ENCODE peak calls at places on chromosomes 16 and 17, in four cellular contexts. One of them, this sample, is unnamed.

GRCh38 chr17:65759532-65759931 is 198.1 kb upstream of the AXIN2 start:
- DNase-seq in naive thymus-derived CD4-positive, alpha-beta T cell: no peak
- DNase-seq in HCEC 1CT: no peak
- DNase-seq in activated T-cell treated with anti-CD3 and anti-CD28 coated beads, Interleukin-2, amount 50 U/mL, for 48 hours: no peak
- DNase-seq in this sample: no peak

GRCh38 chr16:49590166-49590871 is 216.7 kb downstream of the C16orf78 start:
- DNase-seq in naive thymus-derived CD4-positive, alpha-beta T cell: no peak
- DNase-seq in HCEC 1CT: no peak
- DNase-seq in activated T-cell treated with anti-CD3 and anti-CD28 coated beads, Interleukin-2, amount 50 U/mL, for 48 hours: no peak
- DNase-seq in this sample: no peak

GRCh38 chr17:38707678-38708351 is 2.7 kb downstream of the MLLT6 start:
- DNase-seq in naive thymus-derived CD4-positive, alpha-beta T cell: no peak
- DNase-seq in HCEC 1CT: no peak
- DNase-seq in activated T-cell treated with anti-CD3 and anti-CD28 coated beads, Interleukin-2, amount 50 U/mL, for 48 hours: no peak
- DNase-seq in this sample: no peak

GRCh38 chr16:11163761-11164261 is 92.2 kb downstream of the SOCS1 start:
- DNase-seq in naive thymus-derived CD4-positive, alpha-beta T cell: no peak
- DNase-seq in HCEC 1CT: no peak
- DNase-seq in activated T-cell treated with anti-CD3 and anti-CD28 coated beads, Interleukin-2, amount 50 U/mL, for 48 hours: no peak
- DNase-seq in this sample: no peak

GRCh38 chr16:24728891-24729242 is 584 bp upstream of the TNRC6A start:
- DNase-seq in naive thymus-derived CD4-positive, alpha-beta T cell: no peak
- DNase-seq in HCEC 1CT: no peak
- DNase-seq in activated T-cell treated with anti-CD3 and anti-CD28 coated beads, Interleukin-2, amount 50 U/mL, for 48 hours: no peak
- DNase-seq in this sample: no peak

GRCh38 chr17:73722163-73722562 is 77.9 kb upstream of the SDK2 start:
- DNase-seq in naive thymus-derived CD4-positive, alpha-beta T cell: peak
- DNase-seq in HCEC 1CT: no peak
- DNase-seq in activated T-cell treated with anti-CD3 and anti-CD28 coated beads, Interleukin-2, amount 50 U/mL, for 48 hours: peak
- DNase-seq in this sample: no peak

GRCh38 chr16:68426355-68426652 is 22.0 kb downstream of the SMPD3 start:
- DNase-seq in naive thymus-derived CD4-positive, alpha-beta T cell: no peak
- DNase-seq in HCEC 1CT: no peak
- DNase-seq in activated T-cell treated with anti-CD3 and anti-CD28 coated beads, Interleukin-2, amount 50 U/mL, for 48 hours: no peak
- DNase-seq in this sample: peak

GRCh38 chr17:49664706-49665211 is 13.1 kb downstream of the SPOP start:
- DNase-seq in naive thymus-derived CD4-positive, alpha-beta T cell: no peak
- DNase-seq in HCEC 1CT: no peak
- DNase-seq in activated T-cell treated with anti-CD3 and anti-CD28 coated beads, Interleukin-2, amount 50 U/mL, for 48 hours: no peak
- DNase-seq in this sample: no peak

GRCh38 chr17:9321862-9322261 is 253.8 kb downstream of the STX8 start:
- DNase-seq in naive thymus-derived CD4-positive, alpha-beta T cell: no peak
- DNase-seq in HCEC 1CT: no peak
- DNase-seq in activated T-cell treated with anti-CD3 and anti-CD28 coated beads, Interleukin-2, amount 50 U/mL, for 48 hours: no peak
- DNase-seq in this sample: no peak

GRCh38 chr16:10877472-10877946 is 507 bp downstream of the CIITA start:
- DNase-seq in naive thymus-derived CD4-positive, alpha-beta T cell: no peak
- DNase-seq in HCEC 1CT: no peak
- DNase-seq in activated T-cell treated with anti-CD3 and anti-CD28 coated beads, Interleukin-2, amount 50 U/mL, for 48 hours: no peak
- DNase-seq in this sample: no peak

GRCh38 chr17:30600062-30600829 is 123.0 kb downstream of the GOSR1 start:
- DNase-seq in naive thymus-derived CD4-positive, alpha-beta T cell: peak
- DNase-seq in HCEC 1CT: peak
- DNase-seq in activated T-cell treated with anti-CD3 and anti-CD28 coated beads, Interleukin-2, amount 50 U/mL, for 48 hours: peak
- DNase-seq in this sample: peak

GRCh38 chr17:4648741-4649140 is 7.3 kb upstream of the ALOX15 start:
- DNase-seq in naive thymus-derived CD4-positive, alpha-beta T cell: no peak
- DNase-seq in HCEC 1CT: no peak
- DNase-seq in activated T-cell treated with anti-CD3 and anti-CD28 coated beads, Interleukin-2, amount 50 U/mL, for 48 hours: no peak
- DNase-seq in this sample: no peak

GRCh38 chr16:70478169-70478568 is 23.8 kb downstream of the FCSK start:
- DNase-seq in naive thymus-derived CD4-positive, alpha-beta T cell: no peak
- DNase-seq in HCEC 1CT: no peak
- DNase-seq in activated T-cell treated with anti-CD3 and anti-CD28 coated beads, Interleukin-2, amount 50 U/mL, for 48 hours: no peak
- DNase-seq in this sample: no peak

GRCh38 chr16:89230210-89230609 is 12.7 kb downstream of the ZNF778 start:
- DNase-seq in naive thymus-derived CD4-positive, alpha-beta T cell: no peak
- DNase-seq in HCEC 1CT: no peak
- DNase-seq in activated T-cell treated with anti-CD3 and anti-CD28 coated beads, Interleukin-2, amount 50 U/mL, for 48 hours: no peak
- DNase-seq in this sample: no peak

GRCh38 chr17:17944743-17945142 is 27.5 kb downstream of the TOM1L2 start:
- DNase-seq in naive thymus-derived CD4-positive, alpha-beta T cell: no peak
- DNase-seq in HCEC 1CT: no peak
- DNase-seq in activated T-cell treated with anti-CD3 and anti-CD28 coated beads, Interleukin-2, amount 50 U/mL, for 48 hours: no peak
- DNase-seq in this sample: no peak

GRCh38 chr16:57530531-57531252 is 5.7 kb downstream of the CCDC102A start:
- DNase-seq in naive thymus-derived CD4-positive, alpha-beta T cell: no peak
- DNase-seq in HCEC 1CT: no peak
- DNase-seq in activated T-cell treated with anti-CD3 and anti-CD28 coated beads, Interleukin-2, amount 50 U/mL, for 48 hours: no peak
- DNase-seq in this sample: no peak

GRCh38 chr16:5751216-5751615 is 653.6 kb upstream of the EEF2KMT start:
- DNase-seq in naive thymus-derived CD4-positive, alpha-beta T cell: no peak
- DNase-seq in HCEC 1CT: no peak
- DNase-seq in activated T-cell treated with anti-CD3 and anti-CD28 coated beads, Interleukin-2, amount 50 U/mL, for 48 hours: no peak
- DNase-seq in this sample: no peak

GRCh38 chr17:17535957-17536356 is 39.8 kb upstream of the RASD1 start:
- DNase-seq in naive thymus-derived CD4-positive, alpha-beta T cell: no peak
- DNase-seq in HCEC 1CT: no peak
- DNase-seq in activated T-cell treated with anti-CD3 and anti-CD28 coated beads, Interleukin-2, amount 50 U/mL, for 48 hours: no peak
- DNase-seq in this sample: peak

GRCh38 chr16:4212934-4213296 is 29.0 kb downstream of the SRL start:
- DNase-seq in naive thymus-derived CD4-positive, alpha-beta T cell: no peak
- DNase-seq in HCEC 1CT: peak
- DNase-seq in activated T-cell treated with anti-CD3 and anti-CD28 coated beads, Interleukin-2, amount 50 U/mL, for 48 hours: no peak
- DNase-seq in this sample: peak

GRCh38 chr17:47368262-47368661 is 44.5 kb downstream of the EFCAB13 start:
- DNase-seq in naive thymus-derived CD4-positive, alpha-beta T cell: no peak
- DNase-seq in HCEC 1CT: no peak
- DNase-seq in activated T-cell treated with anti-CD3 and anti-CD28 coated beads, Interleukin-2, amount 50 U/mL, for 48 hours: no peak
- DNase-seq in this sample: no peak

GRCh38 chr16:80433617-80434016 is 107.2 kb upstream of the DYNLRB2 start:
- DNase-seq in naive thymus-derived CD4-positive, alpha-beta T cell: no peak
- DNase-seq in HCEC 1CT: no peak
- DNase-seq in activated T-cell treated with anti-CD3 and anti-CD28 coated beads, Interleukin-2, amount 50 U/mL, for 48 hours: no peak
- DNase-seq in this sample: no peak

GRCh38 chr16:74448990-74449389 is 27.7 kb upstream of the CLEC18B start:
- DNase-seq in naive thymus-derived CD4-positive, alpha-beta T cell: no peak
- DNase-seq in HCEC 1CT: peak
- DNase-seq in activated T-cell treated with anti-CD3 and anti-CD28 coated beads, Interleukin-2, amount 50 U/mL, for 48 hours: no peak
- DNase-seq in this sample: peak

GRCh38 chr16:14497245-14498082 is 132.6 kb downstream of the PARN start:
- DNase-seq in naive thymus-derived CD4-positive, alpha-beta T cell: no peak
- DNase-seq in HCEC 1CT: no peak
- DNase-seq in activated T-cell treated with anti-CD3 and anti-CD28 coated beads, Interleukin-2, amount 50 U/mL, for 48 hours: no peak
- DNase-seq in this sample: no peak

GRCh38 chr17:52027620-52028019 is 130.9 kb downstream of the CA10 start:
- DNase-seq in naive thymus-derived CD4-positive, alpha-beta T cell: no peak
- DNase-seq in HCEC 1CT: peak
- DNase-seq in activated T-cell treated with anti-CD3 and anti-CD28 coated beads, Interleukin-2, amount 50 U/mL, for 48 hours: no peak
- DNase-seq in this sample: peak

GRCh38 chr16:75789237-75789636 is 62.9 kb upstream of the CPHXL start:
- DNase-seq in naive thymus-derived CD4-positive, alpha-beta T cell: peak
- DNase-seq in HCEC 1CT: peak
- DNase-seq in activated T-cell treated with anti-CD3 and anti-CD28 coated beads, Interleukin-2, amount 50 U/mL, for 48 hours: no peak
- DNase-seq in this sample: peak

GRCh38 chr17:76822184-76822778 is 45.9 kb upstream of the MGAT5B start:
- DNase-seq in naive thymus-derived CD4-positive, alpha-beta T cell: no peak
- DNase-seq in HCEC 1CT: no peak
- DNase-seq in activated T-cell treated with anti-CD3 and anti-CD28 coated beads, Interleukin-2, amount 50 U/mL, for 48 hours: no peak
- DNase-seq in this sample: no peak

GRCh38 chr16:88768041-88768876 is 16.8 kb downstream of the PIEZO1 start:
- DNase-seq in naive thymus-derived CD4-positive, alpha-beta T cell: no peak
- DNase-seq in HCEC 1CT: peak
- DNase-seq in activated T-cell treated with anti-CD3 and anti-CD28 coated beads, Interleukin-2, amount 50 U/mL, for 48 hours: no peak
- DNase-seq in this sample: peak

GRCh38 chr17:9225305-9226101 is 204.2 kb downstream of the NTN1 start:
- DNase-seq in naive thymus-derived CD4-positive, alpha-beta T cell: no peak
- DNase-seq in HCEC 1CT: no peak
- DNase-seq in activated T-cell treated with anti-CD3 and anti-CD28 coated beads, Interleukin-2, amount 50 U/mL, for 48 hours: no peak
- DNase-seq in this sample: no peak

GRCh38 chr17:4476512-4477070 is 22.1 kb upstream of the SPNS2 start:
- DNase-seq in naive thymus-derived CD4-positive, alpha-beta T cell: no peak
- DNase-seq in HCEC 1CT: no peak
- DNase-seq in activated T-cell treated with anti-CD3 and anti-CD28 coated beads, Interleukin-2, amount 50 U/mL, for 48 hours: no peak
- DNase-seq in this sample: no peak

GRCh38 chr16:57462978-57463362 is 491 bp downstream of the POLR2C start:
- DNase-seq in naive thymus-derived CD4-positive, alpha-beta T cell: no peak
- DNase-seq in HCEC 1CT: no peak
- DNase-seq in activated T-cell treated with anti-CD3 and anti-CD28 coated beads, Interleukin-2, amount 50 U/mL, for 48 hours: no peak
- DNase-seq in this sample: peak

GRCh38 chr16:10966129-10966528 is 21.8 kb downstream of the CLEC16A start:
- DNase-seq in naive thymus-derived CD4-positive, alpha-beta T cell: no peak
- DNase-seq in HCEC 1CT: no peak
- DNase-seq in activated T-cell treated with anti-CD3 and anti-CD28 coated beads, Interleukin-2, amount 50 U/mL, for 48 hours: no peak
- DNase-seq in this sample: no peak

GRCh38 chr17:80151333-80151732 is 4.4 kb upstream of the EIF4A3 start:
- DNase-seq in naive thymus-derived CD4-positive, alpha-beta T cell: no peak
- DNase-seq in HCEC 1CT: peak
- DNase-seq in activated T-cell treated with anti-CD3 and anti-CD28 coated beads, Interleukin-2, amount 50 U/mL, for 48 hours: no peak
- DNase-seq in this sample: peak

GRCh38 chr17:80365983-80366382 is 49.0 kb upstream of the ENDOV start:
- DNase-seq in naive thymus-derived CD4-positive, alpha-beta T cell: no peak
- DNase-seq in HCEC 1CT: no peak
- DNase-seq in activated T-cell treated with anti-CD3 and anti-CD28 coated beads, Interleukin-2, amount 50 U/mL, for 48 hours: no peak
- DNase-seq in this sample: no peak

GRCh38 chr17:13036776-13037175 is 18.9 kb upstream of the ELAC2 start:
- DNase-seq in naive thymus-derived CD4-positive, alpha-beta T cell: no peak
- DNase-seq in HCEC 1CT: no peak
- DNase-seq in activated T-cell treated with anti-CD3 and anti-CD28 coated beads, Interleukin-2, amount 50 U/mL, for 48 hours: no peak
- DNase-seq in this sample: peak

GRCh38 chr16:69481901-69482341 is 57.5 kb downstream of the CYB5B start:
- DNase-seq in naive thymus-derived CD4-positive, alpha-beta T cell: no peak
- DNase-seq in HCEC 1CT: no peak
- DNase-seq in activated T-cell treated with anti-CD3 and anti-CD28 coated beads, Interleukin-2, amount 50 U/mL, for 48 hours: no peak
- DNase-seq in this sample: peak

GRCh38 chr17:37818689-37819088 is 73.8 kb upstream of the HNF1B start:
- DNase-seq in naive thymus-derived CD4-positive, alpha-beta T cell: no peak
- DNase-seq in HCEC 1CT: no peak
- DNase-seq in activated T-cell treated with anti-CD3 and anti-CD28 coated beads, Interleukin-2, amount 50 U/mL, for 48 hours: no peak
- DNase-seq in this sample: no peak

This sample was measured in foreskin fibroblast.